ENCODE peak calls at places on chromosomes 2 and 18, in eight cellular contexts. M is GM23248, Z is PC-9, F is PC-3, U is astrocyte, Y is neural progenitor cell, W is fibroblast of lung, K is keratinocyte. S is an unnamed sample.

GRCh38 chr2:128623776-128624424 is 305.2 kb upstream of the HS6ST1 start:
- DNase-seq in K (no peak), U (peak; percentile 95), Z (peak; percentile 21), M (peak; percentile 88), F (peak; percentile 83), W (peak; percentile 95), Y (no peak), S (peak; percentile 29)

GRCh38 chr2:12284487-12284886 is 432.2 kb upstream of the TRIB2 start:
- DNase-seq in M (peak; percentile 42), F (peak; percentile 83), Y (no peak), K (peak; percentile 21), W (peak; percentile 71), U (peak; percentile 93), Z (no peak), S (no peak)

GRCh38 chr2:234879671-234880455 is 72.0 kb upstream of the SH3BP4 start:
- DNase-seq in K (peak; percentile 21), F (peak; percentile 17), Y (no peak), M (peak; percentile 34), Z (no peak), W (peak; percentile 91), U (peak; percentile 99), S (no peak)

GRCh38 chr2:48414980-48415764 is 114.8 kb upstream of the STON1 start:
- DNase-seq in Z (no peak), W (peak; percentile 10), F (no peak), U (peak; percentile 39), K (no peak), Y (peak; percentile 17), M (peak; percentile 54), S (no peak)

GRCh38 chr2:150791567-150791966 is 304.1 kb upstream of the RND3 start:
- DNase-seq in K (no peak), Z (no peak), Y (no peak), U (no peak), W (no peak), F (no peak), M (no peak), S (no peak)

GRCh38 chr2:128440666-128441340 is 122.1 kb upstream of the HS6ST1 start:
- DNase-seq in K (no peak), Y (no peak), Z (no peak), M (no peak), F (no peak), U (no peak), W (no peak), S (no peak)

GRCh38 chr2:71749671-71750101 is 296.3 kb downstream of the DYSF start:
- DNase-seq in F (peak; percentile 82), Z (peak; percentile 73), U (peak; percentile 80), Y (no peak), M (peak; percentile 71), W (no peak), K (no peak), S (no peak)

GRCh38 chr2:222796413-222797103 is 64.3 kb upstream of the ACSL3 start:
- DNase-seq in Z (no peak), M (no peak), U (no peak), K (no peak), Y (peak; percentile 31), F (peak; percentile 87), W (peak; percentile 82), S (peak; percentile 65)

GRCh38 chr2:169709335-169709734 is 15.1 kb downstream of the PHOSPHO2 start:
- DNase-seq in K (no peak), Z (no peak), M (no peak), U (no peak), F (no peak), Y (no peak), W (peak; percentile 35), S (no peak)

GRCh38 chr2:85775406-85776381 is 21.9 kb downstream of the ATOH8 start:
- DNase-seq in Y (no peak), F (no peak), K (no peak), W (no peak), U (no peak), M (no peak), Z (no peak), S (no peak)

GRCh38 chr2:173654146-173654895 is 299.6 kb downstream of the CDCA7 start:
- DNase-seq in M (no peak), U (no peak), W (no peak), Z (no peak), Y (no peak), K (no peak), F (no peak), S (no peak)

GRCh38 chr2:16952805-16953204 is 287.2 kb upstream of the CYRIA start:
- DNase-seq in F (no peak), K (no peak), W (no peak), U (no peak), M (no peak), Z (no peak), Y (no peak), S (no peak)

GRCh38 chr18:13726972-13727331 is 479 bp downstream of the RNMT start:
- DNase-seq in Z (peak; percentile 51), F (peak; percentile 40), Y (peak; percentile 79), W (no peak), U (no peak), M (peak; percentile 83), K (no peak), S (peak; percentile 80)

GRCh38 chr18:74994502-74995403 is 214.2 kb downstream of the PTGR3 start:
- DNase-seq in U (peak; percentile 25), F (no peak), M (peak; percentile 28), W (peak; percentile 14), K (no peak), Y (no peak), Z (peak; percentile 13), S (no peak)

GRCh38 chr18:74989134-74989533 is 219.8 kb downstream of the PTGR3 start:
- DNase-seq in M (no peak), U (no peak), Z (no peak), W (no peak), K (no peak), F (no peak), Y (no peak), S (no peak)

GRCh38 chr18:74995404-74995737 is 213.6 kb downstream of the PTGR3 start:
- DNase-seq in W (no peak), K (no peak), F (no peak), U (no peak), Y (no peak), Z (no peak), M (no peak), S (no peak)

GRCh38 chr18:74996055-74996454 is 212.9 kb downstream of the PTGR3 start:
- DNase-seq in F (no peak), Y (no peak), Z (no peak), U (no peak), W (no peak), M (no peak), K (no peak), S (no peak)

DNA sequence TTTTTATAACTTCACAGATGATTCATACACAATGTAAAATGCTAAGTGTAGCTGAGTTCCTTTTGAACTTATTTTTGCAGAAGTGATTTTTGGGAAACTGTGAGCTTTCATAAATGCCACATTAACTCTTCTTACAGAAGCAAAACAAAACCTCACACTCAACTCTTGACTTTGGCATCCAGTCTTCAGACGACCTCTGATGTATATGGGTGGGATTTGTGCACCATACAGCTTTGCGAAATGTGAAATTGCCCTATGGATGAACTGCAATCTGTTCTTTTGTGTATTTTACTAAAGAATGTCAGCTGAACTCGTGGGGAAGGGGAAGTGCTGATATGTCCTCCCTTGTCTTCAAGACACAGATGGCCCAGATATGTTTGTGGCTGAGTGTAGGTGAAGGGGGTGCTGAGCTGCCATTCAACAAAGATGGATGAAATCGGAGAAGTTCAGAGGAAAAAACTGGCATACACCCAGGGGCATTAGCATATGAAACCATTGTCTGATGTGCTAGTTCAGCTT is 218.3 kb downstream of the PTGR3 start:
- DNase-seq in W (peak; percentile 50), M (no peak), Z (no peak), F (no peak), U (peak; percentile 39), K (no peak), Y (no peak), S (no peak)
- H3K27ac ChIP-seq in W (no peak overlapping the region), M (no peak overlapping the region), Z (no peak overlapping the region), F (no peak overlapping the region), U (no peak overlapping the region), K (no peak overlapping the region), Y (no peak overlapping the region), S (no peak overlapping the region)

DNA sequence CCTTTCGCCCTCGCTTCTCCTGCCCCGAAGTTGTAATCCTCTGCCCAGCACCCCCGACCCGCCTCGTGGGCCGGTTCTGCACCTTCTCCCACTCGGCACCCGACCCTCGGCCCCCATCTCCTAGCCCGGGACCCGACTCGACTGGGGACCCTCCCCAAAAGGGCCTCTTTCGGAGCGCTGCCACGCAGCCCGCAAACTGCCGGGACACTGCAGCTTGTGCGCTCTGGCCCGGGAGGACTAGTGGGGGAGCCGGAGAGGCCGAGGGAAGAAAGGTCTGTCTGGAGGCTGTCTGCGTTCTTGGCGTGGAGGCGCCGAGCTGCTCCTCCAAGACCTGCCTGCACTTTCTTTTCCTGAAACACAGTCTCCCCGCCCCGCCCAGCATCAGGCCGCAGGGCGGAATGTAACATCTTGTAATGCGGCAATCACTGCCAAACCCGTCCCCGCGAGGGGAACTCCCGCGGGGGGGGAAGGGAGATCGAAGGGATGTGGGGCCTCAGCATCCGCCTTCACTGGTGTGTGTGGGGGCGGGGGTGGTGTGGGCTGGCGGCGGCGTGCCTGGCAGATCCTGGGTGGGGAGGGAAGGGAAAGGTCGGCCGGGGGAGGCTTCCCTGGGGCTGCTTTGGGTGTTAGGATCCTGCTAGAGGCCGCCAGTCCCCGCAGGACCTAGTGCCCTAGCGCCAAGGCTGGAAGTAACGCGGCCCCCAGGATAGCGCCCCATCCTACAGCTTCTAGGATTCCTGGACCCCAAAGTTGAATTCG is 7.4 kb downstream of the DLX2 start:
- DNase-seq in K (no peak), U (peak; percentile 52), W (peak; percentile 51), Z (peak; percentile 94), M (peak; percentile 95), F (peak; percentile 91), Y (peak; percentile 80), S (peak; percentile 67)
- TF ChIP-seq EZH2 in K (no peak), U (no peak), W (no peak), Z (no peak), M (no peak), F (no peak), Y (peak; percentile 81), S (peak; percentile 100)

DNA sequence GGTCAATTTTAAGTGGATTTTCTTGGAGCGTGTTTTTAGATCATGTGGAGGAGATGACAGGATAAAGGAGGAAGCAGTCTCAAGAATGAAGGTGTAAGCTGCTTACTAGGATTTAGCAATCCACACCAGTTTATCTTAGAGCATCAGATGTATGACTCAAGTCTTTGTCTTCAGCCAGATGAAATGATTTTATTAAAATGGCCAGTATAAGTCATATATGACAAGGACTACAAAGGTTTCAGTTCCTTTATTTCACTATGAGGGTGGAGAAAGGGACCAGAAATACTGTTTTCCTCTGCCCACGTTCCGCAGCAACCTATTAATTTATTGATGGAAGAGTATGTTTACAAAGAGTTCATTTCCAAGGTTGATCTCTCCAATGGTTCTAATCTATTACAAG is 970.5 kb upstream of the SLC39A10 start:
- DNase-seq in W (no peak), F (peak; percentile 13), Z (no peak), M (no peak), K (no peak), U (no peak), Y (no peak), S (no peak)
- H3K27ac ChIP-seq in W (no peak overlapping the region), F (no peak overlapping the region), Z (no peak overlapping the region), M (no peak overlapping the region), K (no peak overlapping the region), U (no peak overlapping the region), Y (no peak overlapping the region), S (no peak overlapping the region)

DNA sequence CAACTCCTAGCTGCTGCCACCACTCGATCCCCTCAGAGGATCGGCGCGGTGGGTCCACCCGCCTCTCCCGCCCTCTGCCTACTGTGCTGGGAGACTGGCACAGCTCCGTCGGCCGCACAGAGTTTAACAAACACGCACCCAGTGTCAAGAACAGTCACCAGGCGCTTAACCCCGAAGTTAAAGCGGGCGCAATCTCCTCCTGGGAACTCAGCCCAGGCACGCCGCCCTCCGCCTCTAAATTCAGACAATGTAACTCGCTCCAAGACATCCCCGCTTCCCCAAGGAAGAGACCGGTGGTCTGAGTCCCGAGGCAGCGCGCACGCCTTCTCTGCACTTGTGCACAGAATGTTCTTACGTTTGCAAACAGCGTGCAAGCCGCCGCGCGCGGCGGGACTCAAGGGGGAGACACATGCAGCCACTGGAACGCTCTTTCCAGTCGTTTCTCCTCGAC is 533 bp downstream of the CXCR4 start:
- DNase-seq in W (peak; percentile 46), Y (peak; percentile 82), M (peak; percentile 46), U (peak; percentile 36), Z (no peak), F (peak; percentile 12), K (no peak), S (peak; percentile 71)
- TF ChIP-seq EZH2 in W (peak; percentile 73), Y (no peak), M (peak; percentile 44), U (peak; percentile 35), Z (no peak), F (no peak), K (peak; percentile 95), S (no peak)